ENCODE peak calls at places on chromosomes 7 and 10, in four cellular contexts. B, H, G and Q are unnamed samples.

GRCh38 chr7:140317999-140318398 is 80.3 kb downstream of the SLC37A3 start:
- DNase-seq in B (no peak), H (no peak), G (no peak), Q (no peak)

GRCh38 chr7:23490357-23491131 is 20.3 kb upstream of the IGF2BP3 start:
- DNase-seq in B (peak; percentile 50), H (peak; percentile 67), G (no peak), Q (no peak)

GRCh38 chr7:17939111-17939669 is 1.1 kb downstream of the SNX13 start:
- DNase-seq in B (peak; percentile 64), H (peak; percentile 46), G (no peak), Q (no peak)

GRCh38 chr10:115171392-115171960 is 78.3 kb downstream of the ATRNL1 start:
- DNase-seq in B (peak; percentile 48), H (no peak), G (no peak), Q (peak; percentile 6)

GRCh38 chr10:104498345-104498955 is 142.6 kb upstream of the SORCS3 start:
- DNase-seq in B (no peak), H (no peak), G (no peak), Q (no peak)

GRCh38 chr10:43396061-43396927 is 12.7 kb downstream of the HNRNPF start:
- DNase-seq in B (peak; percentile 83), H (peak; percentile 50), G (no peak), Q (no peak)

GRCh38 chr10:88582411-88582805 is 710 bp downstream of the RNLS start:
- DNase-seq in B (no peak), H (no peak), G (no peak), Q (no peak)

GRCh38 chr10:58662314-58662713 is 149.6 kb downstream of the BICC1 start:
- DNase-seq in B (peak; percentile 90), H (no peak), G (peak; percentile 59), Q (no peak)

GRCh38 chr7:120131096-120131839 is 141.7 kb upstream of the KCND2 start:
- DNase-seq in B (no peak), H (no peak), G (no peak), Q (no peak)

GRCh38 chr10:1465421-1465902 is 271.9 kb downstream of the ADARB2 start:
- DNase-seq in B (no peak), H (peak; percentile 64), G (no peak), Q (no peak)

GRCh38 chr10:29862926-29863614 is 196.3 kb downstream of the JCAD start:
- DNase-seq in B (peak; percentile 82), H (no peak), G (no peak), Q (no peak)

GRCh38 chr10:27285093-27285492 is 44.5 kb upstream of the ACBD5 start:
- DNase-seq in B (peak; percentile 28), H (no peak), G (no peak), Q (no peak)

GRCh38 chr7:79452495-79453265 is 787 bp downstream of the MAGI2 start:
- DNase-seq in B (peak; percentile 49), H (no peak), G (no peak), Q (no peak)

GRCh38 chr10:129465796-129466702 is 992 bp upstream of the MGMT start:
- DNase-seq in B (no peak), H (no peak), G (no peak), Q (no peak)

GRCh38 chr10:11551915-11552602 is 59.4 kb downstream of the USP6NL start:
- DNase-seq in B (peak; percentile 97), H (no peak), G (no peak), Q (no peak)

GRCh38 chr10:33483124-33483794 is 148.8 kb upstream of the NRP1 start:
- DNase-seq in B (no peak), H (no peak), G (no peak), Q (peak; percentile 0)

GRCh38 chr10:3354171-3354570 is 181.6 kb upstream of the PITRM1 start:
- DNase-seq in B (no peak), H (no peak), G (no peak), Q (no peak)

GRCh38 chr7:18064242-18064838 is 36.7 kb upstream of the PRPS1L1 start:
- DNase-seq in B (peak; percentile 38), H (no peak), G (no peak), Q (no peak)

GRCh38 chr10:78194539-78195402 is 161.1 kb downstream of the RPS24 start:
- DNase-seq in B (peak; percentile 48), H (no peak), G (no peak), Q (no peak)

GRCh38 chr10:33537066-33537465 is 202.6 kb upstream of the NRP1 start:
- DNase-seq in B (peak; percentile 37), H (no peak), G (no peak), Q (no peak)

GRCh38 chr7:50164552-50165220 is 71.6 kb upstream of the ZPBP start:
- DNase-seq in B (no peak), H (no peak), G (no peak), Q (no peak)

GRCh38 chr7:91034459-91035368 is 229.5 kb upstream of the FZD1 start:
- DNase-seq in B (peak; percentile 56), H (peak; percentile 32), G (peak; percentile 8), Q (peak; percentile 71)

GRCh38 chr7:124077546-124077945 is 44.7 kb upstream of the TMEM229A start:
- DNase-seq in B (no peak), H (no peak), G (no peak), Q (no peak)

GRCh38 chr7:114930107-114930521 is 8.2 kb downstream of the MDFIC start:
- DNase-seq in B (no peak), H (no peak), G (no peak), Q (no peak)

GRCh38 chr7:18520450-18521235 is 25.1 kb downstream of the HDAC9 start:
- DNase-seq in B (peak; percentile 88), H (peak; percentile 59), G (no peak), Q (no peak)

GRCh38 chr7:77942431-77942830 is 143.9 kb downstream of the PHTF2 start:
- DNase-seq in B (no peak), H (no peak), G (no peak), Q (no peak)

GRCh38 chr7:134870156-134870555 is 90.7 kb downstream of the CALD1 start:
- DNase-seq in B (no peak), H (no peak), G (no peak), Q (no peak)

GRCh38 chr7:91347288-91347687 is 83.1 kb downstream of the FZD1 start:
- DNase-seq in B (no peak), H (no peak), G (peak; percentile 41), Q (no peak)

GRCh38 chr10:1489801-1490200 is 247.5 kb downstream of the ADARB2 start:
- DNase-seq in B (no peak), H (no peak), G (no peak), Q (no peak)

GRCh38 chr7:84529480-84530205 is 335.1 kb upstream of the SEMA3A start:
- DNase-seq in B (peak; percentile 90), H (no peak), G (no peak), Q (no peak)

GRCh38 chr10:71963756-71964668 is at the start of gene CHST3:
- DNase-seq in B (peak; percentile 61), H (no peak), G (no peak), Q (no peak)

GRCh38 chr7:140009735-140010134 is 53.0 kb downstream of the PARP12 start:
- DNase-seq in B (no peak), H (no peak), G (no peak), Q (no peak)

GRCh38 chr10:70145666-70146488 is 623 bp downstream of the TYSND1 start:
- DNase-seq in B (peak; percentile 80), H (peak; percentile 71), G (no peak), Q (no peak)

GRCh38 chr10:102113956-102114857 is 6.0 kb downstream of the LDB1 start:
- DNase-seq in B (peak; percentile 43), H (no peak), G (no peak), Q (no peak)

GRCh38 chr10:6144609-6145413 is 56.0 kb downstream of the RBM17 start:
- DNase-seq in B (peak; percentile 89), H (peak; percentile 89), G (no peak), Q (no peak)